ENCODE peak calls at places on chromosomes 4 and X, in six cellular contexts. B is hypothalamus; X is NB4; M is H1; U is BJ; V is activated CD8-positive, alpha-beta memory T cell treated with anti-CD3 and anti-CD28 coated beads, Interleukin-2, amount 50 U/mL, for 4 hours. P is an unnamed sample.

GRCh38 chr4:84809946-84810345 is 156.5 kb downstream of the WDFY3 start:
- DNase-seq in B (no peak), X (no peak), M (no peak), U (no peak), V (no peak), P (no peak)

GRCh38 chr4:150209140-150209829 is 131.0 kb downstream of the DCLK2 start:
- DNase-seq in B (no peak), X (peak), M (peak), U (no peak), V (no peak), P (no peak)

GRCh38 chr4:77699731-77700210 is 94.2 kb downstream of the CXCL13 start:
- DNase-seq in B (no peak), X (no peak), M (no peak), U (peak), V (no peak), P (no peak)

GRCh38 chr4:38924266-38924827 is 56.7 kb downstream of the FAM114A1 start:
- DNase-seq in B (no peak), X (no peak), M (no peak), U (no peak), V (no peak), P (no peak)

GRCh38 chrX:118839334-118839958 is 15.8 kb downstream of the ZCCHC12 start:
- DNase-seq in B (peak), X (peak), M (peak), U (no peak), V (peak), P (peak)

GRCh38 chr4:145418739-145419138 is 62.9 kb upstream of the SMAD1 start:
- DNase-seq in B (no peak), X (no peak), M (no peak), U (no peak), V (no peak), P (no peak)

GRCh38 chrX:45806410-45807121 is 605.9 kb upstream of the DIPK2B start:
- DNase-seq in B (no peak), X (peak), M (no peak), U (peak), V (no peak), P (no peak)

GRCh38 chrX:22300130-22300529 is 27.4 kb downstream of the CBLL2 start:
- DNase-seq in B (no peak), X (peak), M (no peak), U (peak), V (no peak), P (no peak)

GRCh38 chrX:69025802-69026301 is 139.4 kb downstream of the PJA1 start:
- DNase-seq in B (no peak), X (peak), M (no peak), U (no peak), V (no peak), P (no peak)

GRCh38 chr4:1659104-1659725 is 24.9 kb downstream of the FAM53A start:
- DNase-seq in B (no peak), X (no peak), M (no peak), U (no peak), V (no peak), P (no peak)

GRCh38 chr4:95547708-95548471 is 883 bp downstream of the UNC5C start:
- DNase-seq in B (peak), X (peak), M (peak), U (no peak), V (no peak), P (peak)